ENCODE peak calls at places on chromosomes 4 and X, in nine cellular contexts. R, D, G, U, P, T, C, H and L are unnamed samples.

GRCh38 chrX:21661316-21661715 is 3.2 kb upstream of the KLHL34 start:
- DNase-seq in R (no peak), D (no peak), G (no peak), U (no peak), P (no peak), T (no peak), C (no peak), H (no peak), L (no peak)

GRCh38 chrX:134006484-134007161 is 21.2 kb upstream of the GPC3 start:
- DNase-seq in R (no peak), D (no peak), G (no peak), U (no peak), P (no peak), T (no peak), C (peak; percentile 20), H (no peak), L (no peak)

GRCh38 chr4:149741186-149741831 is 74.3 kb downstream of the IQCM start:
- DNase-seq in R (no peak), D (no peak), G (no peak), U (no peak), P (no peak), T (no peak), C (no peak), H (no peak), L (no peak)

GRCh38 chr4:119124314-119124713 is 11.3 kb upstream of the MYOZ2 start:
- DNase-seq in R (no peak), D (no peak), G (no peak), U (no peak), P (no peak), T (no peak), C (peak; percentile 49), H (no peak), L (no peak)

GRCh38 chr4:81040175-81040659 is 9.7 kb downstream of the BMP3 start:
- DNase-seq in R (no peak), D (peak; percentile 82), G (peak; percentile 24), U (no peak), P (no peak), T (no peak), C (peak; percentile 56), H (no peak), L (peak; percentile 18)

GRCh38 chr4:8342651-8343050 is 73.1 kb downstream of the HTRA3 start:
- DNase-seq in R (peak; percentile 88), D (no peak), G (no peak), U (no peak), P (peak; percentile 59), T (no peak), C (no peak), H (no peak), L (no peak)

GRCh38 chr4:40309250-40309774 is 25.8 kb upstream of the CHRNA9 start:
- DNase-seq in R (peak; percentile 99), D (peak; percentile 90), G (peak; percentile 81), U (peak; percentile 94), P (peak; percentile 92), T (peak; percentile 94), C (peak; percentile 86), H (peak; percentile 41), L (peak; percentile 92)

GRCh38 chr4:1396806-1397455 is 9.3 kb downstream of the NKX1-1 start:
- DNase-seq in R (peak; percentile 26), D (no peak), G (no peak), U (no peak), P (no peak), T (no peak), C (no peak), H (no peak), L (peak; percentile 1)

GRCh38 chrX:38768079-38768478 is 33.2 kb upstream of the MID1IP1 start:
- DNase-seq in R (no peak), D (peak; percentile 33), G (no peak), U (no peak), P (no peak), T (no peak), C (peak; percentile 56), H (peak; percentile 11), L (no peak)

GRCh38 chrX:78124304-78124703 is 15.1 kb downstream of the TAF9B start:
- DNase-seq in R (no peak), D (no peak), G (no peak), U (no peak), P (no peak), T (no peak), C (peak; percentile 17), H (no peak), L (no peak)

GRCh38 chr4:109298279-109299010 is 4.0 kb downstream of the COL25A1 start:
- DNase-seq in R (no peak), D (peak; percentile 13), G (peak; percentile 11), U (no peak), P (no peak), T (no peak), C (peak; percentile 11), H (no peak), L (no peak)

GRCh38 chr4:133799916-133800315 is 401.7 kb downstream of the PABPC4L start:
- DNase-seq in R (no peak), D (no peak), G (no peak), U (no peak), P (no peak), T (no peak), C (peak; percentile 23), H (no peak), L (no peak)

GRCh38 chr4:133808151-133808550 is 393.4 kb downstream of the PABPC4L start:
- DNase-seq in R (no peak), D (no peak), G (no peak), U (no peak), P (no peak), T (no peak), C (peak; percentile 34), H (peak; percentile 6), L (no peak)

GRCh38 chr4:133801858-133802257 is 399.7 kb downstream of the PABPC4L start:
- DNase-seq in R (no peak), D (no peak), G (no peak), U (no peak), P (no peak), T (no peak), C (peak; percentile 6), H (no peak), L (no peak)

GRCh38 chr4:133800966-133801365 is 400.6 kb downstream of the PABPC4L start:
- DNase-seq in R (no peak), D (no peak), G (no peak), U (no peak), P (no peak), T (no peak), C (no peak), H (no peak), L (no peak)

DNA sequence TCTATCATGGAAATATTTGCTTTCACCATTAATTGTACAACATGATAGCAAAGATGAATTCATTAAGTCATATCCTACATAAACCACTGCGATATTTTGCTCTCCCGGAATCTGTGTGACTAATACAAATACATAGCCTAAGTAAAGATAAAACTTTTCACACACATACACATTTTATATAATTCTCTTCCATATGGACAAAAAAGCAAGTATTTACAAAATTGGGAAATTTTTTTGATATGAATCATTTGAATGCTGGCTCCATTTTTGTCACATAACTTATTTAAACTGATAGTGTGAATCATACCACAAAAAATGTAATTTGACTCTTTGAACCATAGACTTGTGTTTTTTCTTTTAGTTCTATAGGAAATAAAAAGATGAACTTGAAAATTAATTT is 398.8 kb downstream of the PABPC4L start:
- DNase-seq in R (no peak), D (no peak), G (peak; percentile 26), U (no peak), P (no peak), T (no peak), C (peak; percentile 70), H (no peak), L (no peak)
- TF ChIP-seq CTCF in R (no peak), D (no peak), G (no peak), U (no peak), P (no peak), T (no peak), C (no peak), H (no peak), L (no peak)

GRCh38 chr4:145181091-145181501 is 707 bp upstream of the OTUD4 start:
- DNase-seq in R (no peak), D (no peak), G (no peak), U (no peak), P (no peak), T (no peak), C (no peak), H (peak; percentile 28), L (no peak)

GRCh38 chr4:145179201-145179860 is 1.1 kb downstream of the OTUD4 start:
- DNase-seq in R (peak; percentile 69), D (peak; percentile 71), G (peak; percentile 41), U (peak; percentile 85), P (peak; percentile 40), T (peak; percentile 80), C (peak; percentile 53), H (peak; percentile 85), L (peak; percentile 53)

GRCh38 chr4:145182212-145182611 is 1.8 kb upstream of the OTUD4 start:
- DNase-seq in R (no peak), D (peak; percentile 55), G (no peak), U (no peak), P (no peak), T (no peak), C (no peak), H (peak; percentile 46), L (no peak)

GRCh38 chr4:145178740-145179139 is 1.6 kb downstream of the OTUD4 start:
- DNase-seq in R (no peak), D (peak; percentile 33), G (no peak), U (no peak), P (no peak), T (peak; percentile 55), C (no peak), H (no peak), L (no peak)

GRCh38 chr4:145180298-145181090 is at the start of gene OTUD4:
- DNase-seq in R (peak; percentile 97), D (peak; percentile 97), G (peak; percentile 93), U (peak; percentile 96), P (peak; percentile 96), T (peak; percentile 93), C (peak; percentile 96), H (peak; percentile 95), L (peak; percentile 93)
- TF ChIP-seq CTCF in R (peak; percentile 40), D (peak; percentile 59), G (peak; percentile 27), U (no peak), P (no peak), T (no peak), C (peak; percentile 3), H (peak; percentile 49), L (no peak)

GRCh38 chr4:10893417-10893816 is 208.8 kb upstream of the CLNK start:
- DNase-seq in R (no peak), D (peak; percentile 5), G (no peak), U (no peak), P (peak; percentile 13), T (no peak), C (no peak), H (peak; percentile 9), L (peak; percentile 4)
- TF ChIP-seq CTCF in R (peak; percentile 82), D (peak; percentile 64), G (peak; percentile 75), U (peak; percentile 18), P (peak; percentile 37), T (no peak), C (peak; percentile 49), H (peak; percentile 59), L (peak; percentile 49)

GRCh38 chr4:103720661-103721060 is 876 bp upstream of the TACR3 start:
- DNase-seq in R (no peak), D (no peak), G (no peak), U (no peak), P (no peak), T (no peak), C (no peak), H (no peak), L (no peak)

GRCh38 chr4:103721251-103721650 is 1.5 kb upstream of the TACR3 start:
- DNase-seq in R (no peak), D (no peak), G (no peak), U (no peak), P (no peak), T (no peak), C (no peak), H (no peak), L (no peak)

GRCh38 chr4:103719320-103720204 is at the start of gene TACR3:
- DNase-seq in R (peak; percentile 85), D (no peak), G (no peak), U (no peak), P (peak; percentile 66), T (no peak), C (no peak), H (peak; percentile 15), L (peak; percentile 46)

GRCh38 chr4:103718993-103719319 is 829 bp downstream of the TACR3 start:
- DNase-seq in R (no peak), D (no peak), G (no peak), U (no peak), P (no peak), T (no peak), C (no peak), H (no peak), L (peak; percentile 4)
- TF ChIP-seq CTCF in R (no peak), D (no peak), G (peak; percentile 24), U (no peak), P (no peak), T (no peak), C (no peak), H (no peak), L (no peak)